ENCODE peak calls at places on chromosomes 13 and 19, in ten cellular contexts. One of them, this sample, is unnamed.

GRCh38 chr13:36323408-36323807 is 22.8 kb downstream of the SPART start:
- DNase-seq in HTR-8/SVneo: no peak
- DNase-seq in ascending aorta: no peak
- DNase-seq in KBM-7: no peak
- DNase-seq in AG09309: no peak
- DNase-seq in GDM1: no peak
- DNase-seq in Panc1: no peak
- DNase-seq in Daoy: no peak
- DNase-seq in foreskin fibroblast: no peak
- DNase-seq in fibroblast of the aortic adventitia: no peak
- DNase-seq in this sample: no peak

GRCh38 chr13:93771229-93771628 is 544.6 kb downstream of the GPC6 start:
- DNase-seq in Daoy: no peak
- DNase-seq in HTR-8/SVneo: no peak
- DNase-seq in Panc1: no peak
- DNase-seq in foreskin fibroblast: no peak
- DNase-seq in KBM-7: no peak
- DNase-seq in GDM1: no peak
- DNase-seq in AG09309: no peak
- DNase-seq in ascending aorta: no peak
- DNase-seq in fibroblast of the aortic adventitia: no peak
- DNase-seq in this sample: no peak

GRCh38 chr19:55581828-55582223 is 1.2 kb upstream of the ZNF579 start:
- DNase-seq in fibroblast of the aortic adventitia: no peak
- DNase-seq in GDM1: no peak
- DNase-seq in foreskin fibroblast: peak
- DNase-seq in ascending aorta: no peak
- DNase-seq in HTR-8/SVneo: no peak
- DNase-seq in Daoy: no peak
- DNase-seq in AG09309: no peak
- DNase-seq in Panc1: no peak
- DNase-seq in KBM-7: no peak
- DNase-seq in this sample: no peak

GRCh38 chr13:112742583-112742982 is 52.7 kb downstream of the ATP11A start:
- DNase-seq in KBM-7: no peak
- DNase-seq in foreskin fibroblast: no peak
- DNase-seq in ascending aorta: no peak
- DNase-seq in Daoy: no peak
- DNase-seq in fibroblast of the aortic adventitia: no peak
- DNase-seq in Panc1: no peak
- DNase-seq in HTR-8/SVneo: no peak
- DNase-seq in AG09309: no peak
- DNase-seq in GDM1: no peak
- DNase-seq in this sample: no peak

GRCh38 chr13:95156208-95156607 is 145.0 kb downstream of the ABCC4 start:
- DNase-seq in KBM-7: no peak
- DNase-seq in HTR-8/SVneo: no peak
- DNase-seq in Panc1: no peak
- DNase-seq in GDM1: no peak
- DNase-seq in AG09309: no peak
- DNase-seq in ascending aorta: no peak
- DNase-seq in Daoy: no peak
- DNase-seq in fibroblast of the aortic adventitia: peak
- DNase-seq in foreskin fibroblast: peak
- DNase-seq in this sample: peak

GRCh38 chr13:98423417-98423816 is 153.5 kb downstream of the STK24 start:
- DNase-seq in Panc1: no peak
- DNase-seq in Daoy: no peak
- DNase-seq in ascending aorta: no peak
- DNase-seq in fibroblast of the aortic adventitia: no peak
- DNase-seq in KBM-7: no peak
- DNase-seq in GDM1: no peak
- DNase-seq in HTR-8/SVneo: no peak
- DNase-seq in foreskin fibroblast: no peak
- DNase-seq in AG09309: no peak
- DNase-seq in this sample: no peak

GRCh38 chr13:50326271-50326670 is 311.0 kb downstream of the KCNRG start:
- DNase-seq in Daoy: no peak
- DNase-seq in AG09309: no peak
- DNase-seq in Panc1: no peak
- DNase-seq in HTR-8/SVneo: no peak
- DNase-seq in fibroblast of the aortic adventitia: no peak
- DNase-seq in GDM1: no peak
- DNase-seq in foreskin fibroblast: no peak
- DNase-seq in ascending aorta: no peak
- DNase-seq in KBM-7: no peak
- DNase-seq in this sample: no peak

GRCh38 chr19:41327499-41328156 is 17.7 kb downstream of the CCDC97 start:
- DNase-seq in Panc1: no peak
- DNase-seq in HTR-8/SVneo: peak
- DNase-seq in ascending aorta: no peak
- DNase-seq in Daoy: peak
- DNase-seq in fibroblast of the aortic adventitia: no peak
- DNase-seq in foreskin fibroblast: peak
- DNase-seq in KBM-7: peak
- DNase-seq in GDM1: peak
- DNase-seq in AG09309: no peak
- DNase-seq in this sample: no peak

GRCh38 chr19:28883241-28883693 is 329.7 kb downstream of the UQCRFS1 start:
- DNase-seq in HTR-8/SVneo: no peak
- DNase-seq in ascending aorta: no peak
- DNase-seq in fibroblast of the aortic adventitia: peak
- DNase-seq in KBM-7: no peak
- DNase-seq in foreskin fibroblast: peak
- DNase-seq in Panc1: no peak
- DNase-seq in Daoy: no peak
- DNase-seq in GDM1: no peak
- DNase-seq in AG09309: no peak
- DNase-seq in this sample: peak

GRCh38 chr13:42728507-42729180 is 52.7 kb upstream of the FAM216B start:
- DNase-seq in ascending aorta: no peak
- DNase-seq in fibroblast of the aortic adventitia: no peak
- DNase-seq in Panc1: no peak
- DNase-seq in Daoy: no peak
- DNase-seq in AG09309: no peak
- DNase-seq in GDM1: no peak
- DNase-seq in KBM-7: no peak
- DNase-seq in HTR-8/SVneo: no peak
- DNase-seq in foreskin fibroblast: peak
- DNase-seq in this sample: peak

GRCh38 chr19:18170714-18171255 is 2.8 kb upstream of the IFI30 start:
- DNase-seq in GDM1: no peak
- DNase-seq in HTR-8/SVneo: no peak
- DNase-seq in fibroblast of the aortic adventitia: no peak
- DNase-seq in foreskin fibroblast: no peak
- DNase-seq in ascending aorta: no peak
- DNase-seq in Panc1: no peak
- DNase-seq in KBM-7: peak
- DNase-seq in Daoy: no peak
- DNase-seq in AG09309: no peak
- DNase-seq in this sample: no peak

GRCh38 chr13:75857291-75857690 is 221.2 kb downstream of the LMO7 start:
- DNase-seq in foreskin fibroblast: no peak
- DNase-seq in KBM-7: no peak
- DNase-seq in Panc1: no peak
- DNase-seq in GDM1: no peak
- DNase-seq in HTR-8/SVneo: no peak
- DNase-seq in AG09309: no peak
- DNase-seq in Daoy: no peak
- DNase-seq in fibroblast of the aortic adventitia: no peak
- DNase-seq in ascending aorta: no peak
- DNase-seq in this sample: no peak

GRCh38 chr13:46801831-46802230 is 4.9 kb upstream of the ESD start:
- DNase-seq in Daoy: no peak
- DNase-seq in ascending aorta: no peak
- DNase-seq in AG09309: no peak
- DNase-seq in fibroblast of the aortic adventitia: no peak
- DNase-seq in Panc1: no peak
- DNase-seq in GDM1: no peak
- DNase-seq in KBM-7: no peak
- DNase-seq in HTR-8/SVneo: no peak
- DNase-seq in foreskin fibroblast: peak
- DNase-seq in this sample: peak

GRCh38 chr19:49492573-49493411 is 3.4 kb upstream of the RPS11 start:
- DNase-seq in ascending aorta: no peak
- DNase-seq in Panc1: no peak
- DNase-seq in GDM1: no peak
- DNase-seq in Daoy: peak
- DNase-seq in AG09309: no peak
- DNase-seq in KBM-7: peak
- DNase-seq in fibroblast of the aortic adventitia: peak
- DNase-seq in HTR-8/SVneo: no peak
- DNase-seq in foreskin fibroblast: peak
- DNase-seq in this sample: no peak

GRCh38 chr13:32650705-32651311 is 64.6 kb downstream of the PDS5B start:
- DNase-seq in ascending aorta: no peak
- DNase-seq in HTR-8/SVneo: peak
- DNase-seq in Daoy: peak
- DNase-seq in fibroblast of the aortic adventitia: peak
- DNase-seq in foreskin fibroblast: peak
- DNase-seq in KBM-7: peak
- DNase-seq in Panc1: no peak
- DNase-seq in AG09309: peak
- DNase-seq in GDM1: peak
- DNase-seq in this sample: peak

GRCh38 chr19:5148794-5149190 is 179.9 kb downstream of the KDM4B start:
- DNase-seq in AG09309: no peak
- DNase-seq in HTR-8/SVneo: no peak
- DNase-seq in GDM1: no peak
- DNase-seq in foreskin fibroblast: no peak
- DNase-seq in ascending aorta: no peak
- DNase-seq in Daoy: no peak
- DNase-seq in KBM-7: no peak
- DNase-seq in fibroblast of the aortic adventitia: no peak
- DNase-seq in Panc1: no peak
- DNase-seq in this sample: no peak

GRCh38 chr13:37058801-37059135 is 720 bp downstream of the SUPT20H start:
- DNase-seq in ascending aorta: no peak
- DNase-seq in HTR-8/SVneo: no peak
- DNase-seq in fibroblast of the aortic adventitia: no peak
- DNase-seq in foreskin fibroblast: no peak
- DNase-seq in GDM1: peak
- DNase-seq in Panc1: no peak
- DNase-seq in KBM-7: no peak
- DNase-seq in Daoy: peak
- DNase-seq in AG09309: no peak
- DNase-seq in this sample: peak

GRCh38 chr19:4744451-4745170 is 21.0 kb upstream of the DPP9 start:
- DNase-seq in ascending aorta: no peak
- DNase-seq in AG09309: peak
- DNase-seq in Daoy: peak
- DNase-seq in fibroblast of the aortic adventitia: peak
- DNase-seq in KBM-7: peak
- DNase-seq in foreskin fibroblast: peak
- DNase-seq in GDM1: peak
- DNase-seq in Panc1: no peak
- DNase-seq in HTR-8/SVneo: peak
- DNase-seq in this sample: peak

GRCh38 chr19:34588249-34588648 is 88.7 kb downstream of the SCGB2B2 start:
- DNase-seq in GDM1: no peak
- DNase-seq in HTR-8/SVneo: no peak
- DNase-seq in ascending aorta: no peak
- DNase-seq in Panc1: no peak
- DNase-seq in Daoy: no peak
- DNase-seq in KBM-7: no peak
- DNase-seq in foreskin fibroblast: no peak
- DNase-seq in fibroblast of the aortic adventitia: no peak
- DNase-seq in AG09309: no peak
- DNase-seq in this sample: no peak

GRCh38 chr13:91946498-91947070 is 548.2 kb downstream of the GPC5 start:
- DNase-seq in Daoy: no peak
- DNase-seq in fibroblast of the aortic adventitia: peak
- DNase-seq in ascending aorta: no peak
- DNase-seq in AG09309: no peak
- DNase-seq in foreskin fibroblast: peak
- DNase-seq in GDM1: peak
- DNase-seq in KBM-7: peak
- DNase-seq in Panc1: peak
- DNase-seq in HTR-8/SVneo: peak
- DNase-seq in this sample: peak

This sample was measured in adipocyte.